ENCODE peak calls at places on chromosome 4, in ten cellular contexts. One of them, this sample, is unnamed.
A peak's percentile ranks its signal among the peaks of the same experiment; 100 is the strongest.

GRCh38 chr4:186685744-186686143 is 37.9 kb downstream of the FAT1 start:
- DNase-seq in endothelial cell of umbilical vein: no peak
- DNase-seq in astrocyte of the spinal cord: peak; percentile 90
- DNase-seq in HFF-Myc: peak; percentile 77
- DNase-seq in BE2C: no peak
- DNase-seq in foreskin fibroblast: peak; percentile 73
- DNase-seq in aorta: no peak
- DNase-seq in Panc1: peak; percentile 75
- DNase-seq in fibroblast of pulmonary artery: peak; percentile 86
- DNase-seq in body of pancreas: no peak
- DNase-seq in this sample: peak; percentile 79

GRCh38 chr4:24547979-24548378 is 36.4 kb downstream of the DHX15 start:
- DNase-seq in endothelial cell of umbilical vein: no peak
- DNase-seq in astrocyte of the spinal cord: no peak
- DNase-seq in HFF-Myc: no peak
- DNase-seq in BE2C: no peak
- DNase-seq in foreskin fibroblast: no peak
- DNase-seq in aorta: no peak
- DNase-seq in Panc1: no peak
- DNase-seq in fibroblast of pulmonary artery: no peak
- DNase-seq in body of pancreas: no peak
- DNase-seq in this sample: no peak

GRCh38 chr4:39616651-39617050 is 22.0 kb downstream of the SMIM14 start:
- DNase-seq in endothelial cell of umbilical vein: peak; percentile 84
- DNase-seq in astrocyte of the spinal cord: peak; percentile 44
- DNase-seq in HFF-Myc: no peak
- DNase-seq in BE2C: no peak
- DNase-seq in foreskin fibroblast: peak; percentile 12
- DNase-seq in aorta: no peak
- DNase-seq in Panc1: no peak
- DNase-seq in fibroblast of pulmonary artery: peak; percentile 50
- DNase-seq in body of pancreas: no peak
- DNase-seq in this sample: no peak

GRCh38 chr4:72326692-72327632 is 242.1 kb downstream of the ADAMTS3 start:
- DNase-seq in endothelial cell of umbilical vein: peak; percentile 49
- DNase-seq in astrocyte of the spinal cord: peak; percentile 61
- DNase-seq in HFF-Myc: no peak
- DNase-seq in BE2C: peak; percentile 30
- DNase-seq in foreskin fibroblast: no peak
- DNase-seq in aorta: no peak
- DNase-seq in Panc1: no peak
- DNase-seq in fibroblast of pulmonary artery: peak; percentile 66
- DNase-seq in body of pancreas: no peak
- DNase-seq in this sample: peak; percentile 64

GRCh38 chr4:78410651-78411050 is 140.9 kb upstream of the ANXA3 start:
- DNase-seq in endothelial cell of umbilical vein: no peak
- DNase-seq in astrocyte of the spinal cord: no peak
- DNase-seq in HFF-Myc: no peak
- DNase-seq in BE2C: no peak
- DNase-seq in foreskin fibroblast: no peak
- DNase-seq in aorta: no peak
- DNase-seq in Panc1: no peak
- DNase-seq in fibroblast of pulmonary artery: no peak
- DNase-seq in body of pancreas: no peak
- DNase-seq in this sample: no peak

GRCh38 chr4:30429813-30430466 is 290.2 kb upstream of the PCDH7 start:
- DNase-seq in endothelial cell of umbilical vein: peak; percentile 83
- DNase-seq in astrocyte of the spinal cord: peak; percentile 89
- DNase-seq in HFF-Myc: no peak
- DNase-seq in BE2C: no peak
- DNase-seq in foreskin fibroblast: peak; percentile 0
- DNase-seq in aorta: no peak
- DNase-seq in Panc1: no peak
- DNase-seq in fibroblast of pulmonary artery: peak; percentile 82
- DNase-seq in body of pancreas: no peak
- DNase-seq in this sample: peak; percentile 80

GRCh38 chr4:168639914-168640313 is 143.1 kb downstream of the PALLD start:
- DNase-seq in endothelial cell of umbilical vein: no peak
- DNase-seq in astrocyte of the spinal cord: no peak
- DNase-seq in HFF-Myc: no peak
- DNase-seq in BE2C: no peak
- DNase-seq in foreskin fibroblast: no peak
- DNase-seq in aorta: no peak
- DNase-seq in Panc1: no peak
- DNase-seq in fibroblast of pulmonary artery: peak; percentile 50
- DNase-seq in body of pancreas: no peak
- DNase-seq in this sample: no peak

GRCh38 chr4:183029365-183029764 is 69.7 kb upstream of the WWC2 start:
- DNase-seq in endothelial cell of umbilical vein: no peak
- DNase-seq in astrocyte of the spinal cord: no peak
- DNase-seq in HFF-Myc: no peak
- DNase-seq in BE2C: no peak
- DNase-seq in foreskin fibroblast: no peak
- DNase-seq in aorta: no peak
- DNase-seq in Panc1: no peak
- DNase-seq in fibroblast of pulmonary artery: no peak
- DNase-seq in body of pancreas: no peak
- DNase-seq in this sample: no peak

GRCh38 chr4:87974856-87975462 is 555 bp upstream of the SPP1 start:
- DNase-seq in endothelial cell of umbilical vein: no peak
- DNase-seq in astrocyte of the spinal cord: no peak
- DNase-seq in HFF-Myc: no peak
- DNase-seq in BE2C: no peak
- DNase-seq in foreskin fibroblast: no peak
- DNase-seq in aorta: no peak
- DNase-seq in Panc1: no peak
- DNase-seq in fibroblast of pulmonary artery: no peak
- DNase-seq in body of pancreas: peak; percentile 73
- DNase-seq in this sample: peak; percentile 29

GRCh38 chr4:87975466-87975865 is at the start of gene SPP1:
- DNase-seq in endothelial cell of umbilical vein: no peak
- DNase-seq in astrocyte of the spinal cord: peak; percentile 37
- DNase-seq in HFF-Myc: no peak
- DNase-seq in BE2C: peak; percentile 22
- DNase-seq in foreskin fibroblast: peak; percentile 9
- DNase-seq in aorta: no peak
- DNase-seq in Panc1: no peak
- DNase-seq in fibroblast of pulmonary artery: peak; percentile 8
- DNase-seq in body of pancreas: peak; percentile 45
- DNase-seq in this sample: no peak

GRCh38 chr4:87971866-87972265 is 3.6 kb upstream of the SPP1 start:
- DNase-seq in endothelial cell of umbilical vein: no peak
- DNase-seq in astrocyte of the spinal cord: no peak
- DNase-seq in HFF-Myc: no peak
- DNase-seq in BE2C: no peak
- DNase-seq in foreskin fibroblast: no peak
- DNase-seq in aorta: no peak
- DNase-seq in Panc1: no peak
- DNase-seq in fibroblast of pulmonary artery: no peak
- DNase-seq in body of pancreas: no peak
- DNase-seq in this sample: no peak

GRCh38 chr4:87977521-87978278 is 2.2 kb downstream of the SPP1 start:
- DNase-seq in endothelial cell of umbilical vein: no peak
- DNase-seq in astrocyte of the spinal cord: no peak
- DNase-seq in HFF-Myc: no peak
- DNase-seq in BE2C: no peak
- DNase-seq in foreskin fibroblast: no peak
- DNase-seq in aorta: no peak
- DNase-seq in Panc1: no peak
- DNase-seq in fibroblast of pulmonary artery: no peak
- DNase-seq in body of pancreas: no peak
- DNase-seq in this sample: no peak

GRCh38 chr4:87973283-87974169 is 2.0 kb upstream of the SPP1 start:
- DNase-seq in endothelial cell of umbilical vein: peak; percentile 78
- DNase-seq in astrocyte of the spinal cord: peak; percentile 89
- DNase-seq in HFF-Myc: peak; percentile 35
- DNase-seq in BE2C: peak; percentile 51
- DNase-seq in foreskin fibroblast: peak; percentile 67
- DNase-seq in aorta: no peak
- DNase-seq in Panc1: peak; percentile 18
- DNase-seq in fibroblast of pulmonary artery: peak; percentile 70
- DNase-seq in body of pancreas: peak; percentile 71
- DNase-seq in this sample: peak; percentile 80
- H3K4me3 ChIP-seq in endothelial cell of umbilical vein: no peak overlapping the region
- H3K4me3 ChIP-seq in astrocyte of the spinal cord: peak overlapping the region; percentile 17
- H3K4me3 ChIP-seq in HFF-Myc: peak overlapping the region; percentile 23
- H3K4me3 ChIP-seq in BE2C: no peak overlapping the region
- H3K4me3 ChIP-seq in foreskin fibroblast: peak overlapping the region; percentile 40
- H3K4me3 ChIP-seq in aorta: no peak overlapping the region
- H3K4me3 ChIP-seq in Panc1: no peak overlapping the region
- H3K4me3 ChIP-seq in fibroblast of pulmonary artery: no peak overlapping the region
- H3K4me3 ChIP-seq in body of pancreas: no peak overlapping the region
- H3K4me3 ChIP-seq in this sample: no peak overlapping the region

DNA sequence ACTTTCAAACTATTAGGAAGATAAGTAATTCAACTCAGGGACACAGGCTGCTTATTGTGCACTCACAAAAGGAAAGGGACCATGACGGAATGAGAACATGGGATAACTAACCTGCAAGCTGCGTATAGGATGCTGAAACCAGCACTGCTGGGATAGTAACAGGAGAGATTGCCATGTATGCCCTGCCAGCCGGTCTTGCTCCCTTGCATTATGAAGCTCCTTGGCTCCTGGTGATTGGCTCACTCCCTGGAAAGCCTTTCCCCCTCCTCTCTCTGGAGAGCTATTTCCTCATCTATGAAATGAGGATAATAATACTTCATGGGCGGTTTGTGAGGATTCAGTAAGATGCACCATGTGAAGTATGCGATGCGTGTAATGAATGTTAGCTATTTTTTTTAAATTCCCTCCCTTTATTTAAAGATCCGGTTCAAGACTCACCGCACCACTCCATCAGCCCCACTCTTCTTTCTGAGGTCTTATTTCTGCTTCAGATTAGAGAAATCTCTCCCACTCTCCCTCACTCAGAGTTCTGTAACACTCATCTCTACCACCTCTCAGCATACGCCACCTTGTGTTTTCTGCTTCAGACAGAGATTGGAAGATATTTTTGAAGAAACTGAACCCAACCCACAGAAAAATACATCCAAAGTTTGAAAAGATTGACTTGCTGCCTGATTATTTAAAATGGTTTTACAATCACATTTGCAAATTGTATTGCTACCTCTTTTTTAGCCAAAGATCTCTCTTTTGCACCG is 18.4 kb downstream of the MSMO1 start:
- DNase-seq in endothelial cell of umbilical vein: no peak
- DNase-seq in astrocyte of the spinal cord: peak; percentile 15
- DNase-seq in HFF-Myc: no peak
- DNase-seq in BE2C: no peak
- DNase-seq in foreskin fibroblast: no peak
- DNase-seq in aorta: no peak
- DNase-seq in Panc1: no peak
- DNase-seq in fibroblast of pulmonary artery: no peak
- DNase-seq in body of pancreas: no peak
- DNase-seq in this sample: no peak
- H3K4me3 ChIP-seq in endothelial cell of umbilical vein: no peak overlapping the region
- H3K4me3 ChIP-seq in astrocyte of the spinal cord: no peak overlapping the region
- H3K4me3 ChIP-seq in HFF-Myc: no peak overlapping the region
- H3K4me3 ChIP-seq in BE2C: no peak overlapping the region
- H3K4me3 ChIP-seq in foreskin fibroblast: no peak overlapping the region
- H3K4me3 ChIP-seq in aorta: no peak overlapping the region
- H3K4me3 ChIP-seq in Panc1: no peak overlapping the region
- H3K4me3 ChIP-seq in fibroblast of pulmonary artery: no peak overlapping the region
- H3K4me3 ChIP-seq in body of pancreas: no peak overlapping the region
- H3K4me3 ChIP-seq in this sample: no peak overlapping the region

DNA sequence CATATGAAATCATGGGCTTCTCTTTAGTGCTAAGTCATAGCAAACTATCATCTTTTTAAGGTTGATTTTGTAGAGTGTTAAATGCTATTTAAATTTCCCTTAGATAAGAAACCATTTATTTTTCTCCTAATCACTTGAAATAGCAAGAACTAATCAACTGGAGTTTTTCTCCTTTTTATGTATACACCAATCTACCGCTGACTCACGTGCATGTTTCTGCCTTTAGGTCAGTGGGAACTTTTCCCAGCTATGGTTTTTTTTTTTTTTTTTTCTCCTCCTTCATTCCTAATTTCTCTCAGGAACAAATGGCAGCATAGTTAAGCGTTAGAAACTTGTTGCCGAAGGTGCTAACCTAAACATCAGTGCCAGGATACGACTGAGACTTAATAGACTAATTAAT is 176.4 kb downstream of the BMPR1B start:
- DNase-seq in endothelial cell of umbilical vein: peak; percentile 49
- DNase-seq in astrocyte of the spinal cord: peak; percentile 70
- DNase-seq in HFF-Myc: no peak
- DNase-seq in BE2C: no peak
- DNase-seq in foreskin fibroblast: peak; percentile 5
- DNase-seq in aorta: no peak
- DNase-seq in Panc1: no peak
- DNase-seq in fibroblast of pulmonary artery: peak; percentile 26
- DNase-seq in body of pancreas: no peak
- DNase-seq in this sample: peak; percentile 71
- H3K4me3 ChIP-seq in endothelial cell of umbilical vein: no peak overlapping the region
- H3K4me3 ChIP-seq in astrocyte of the spinal cord: no peak overlapping the region
- H3K4me3 ChIP-seq in HFF-Myc: no peak overlapping the region
- H3K4me3 ChIP-seq in BE2C: no peak overlapping the region
- H3K4me3 ChIP-seq in foreskin fibroblast: no peak overlapping the region
- H3K4me3 ChIP-seq in aorta: peak overlapping the region; percentile 20
- H3K4me3 ChIP-seq in Panc1: no peak overlapping the region
- H3K4me3 ChIP-seq in fibroblast of pulmonary artery: no peak overlapping the region
- H3K4me3 ChIP-seq in body of pancreas: no peak overlapping the region
- H3K4me3 ChIP-seq in this sample: no peak overlapping the region

GRCh38 chr4:154491341-154491679 is 289 bp downstream of the DCHS2 start:
- DNase-seq in endothelial cell of umbilical vein: no peak
- DNase-seq in astrocyte of the spinal cord: peak; percentile 31
- DNase-seq in HFF-Myc: no peak
- DNase-seq in BE2C: peak; percentile 16
- DNase-seq in foreskin fibroblast: peak; percentile 21
- DNase-seq in aorta: no peak
- DNase-seq in Panc1: no peak
- DNase-seq in fibroblast of pulmonary artery: peak; percentile 9
- DNase-seq in body of pancreas: no peak
- DNase-seq in this sample: peak; percentile 37

GRCh38 chr4:154492288-154492687 is 689 bp upstream of the DCHS2 start:
- DNase-seq in endothelial cell of umbilical vein: no peak
- DNase-seq in astrocyte of the spinal cord: no peak
- DNase-seq in HFF-Myc: no peak
- DNase-seq in BE2C: no peak
- DNase-seq in foreskin fibroblast: no peak
- DNase-seq in aorta: no peak
- DNase-seq in Panc1: no peak
- DNase-seq in fibroblast of pulmonary artery: no peak
- DNase-seq in body of pancreas: no peak
- DNase-seq in this sample: no peak

GRCh38 chr4:154490589-154491340 is 834 bp downstream of the DCHS2 start:
- DNase-seq in endothelial cell of umbilical vein: no peak
- DNase-seq in astrocyte of the spinal cord: no peak
- DNase-seq in HFF-Myc: no peak
- DNase-seq in BE2C: peak; percentile 16
- DNase-seq in foreskin fibroblast: no peak
- DNase-seq in aorta: peak; percentile 77
- DNase-seq in Panc1: no peak
- DNase-seq in fibroblast of pulmonary artery: no peak
- DNase-seq in body of pancreas: no peak
- DNase-seq in this sample: peak; percentile 24

GRCh38 chr4:154490261-154490588 is 1.4 kb downstream of the DCHS2 start:
- DNase-seq in endothelial cell of umbilical vein: no peak
- DNase-seq in astrocyte of the spinal cord: no peak
- DNase-seq in HFF-Myc: no peak
- DNase-seq in BE2C: no peak
- DNase-seq in foreskin fibroblast: no peak
- DNase-seq in aorta: no peak
- DNase-seq in Panc1: no peak
- DNase-seq in fibroblast of pulmonary artery: no peak
- DNase-seq in body of pancreas: no peak
- DNase-seq in this sample: no peak

GRCh38 chr4:154491731-154492249 is at the start of gene DCHS2:
- DNase-seq in endothelial cell of umbilical vein: no peak
- DNase-seq in astrocyte of the spinal cord: no peak
- DNase-seq in HFF-Myc: no peak
- DNase-seq in BE2C: peak; percentile 55
- DNase-seq in foreskin fibroblast: no peak
- DNase-seq in aorta: peak; percentile 74
- DNase-seq in Panc1: no peak
- DNase-seq in fibroblast of pulmonary artery: no peak
- DNase-seq in body of pancreas: no peak
- DNase-seq in this sample: peak; percentile 23
- H3K4me3 ChIP-seq in endothelial cell of umbilical vein: no peak within 1 kb of the TSS
- H3K4me3 ChIP-seq in astrocyte of the spinal cord: peak within 1 kb of the TSS; percentile 13
- H3K4me3 ChIP-seq in HFF-Myc: no peak within 1 kb of the TSS
- H3K4me3 ChIP-seq in BE2C: peak within 1 kb of the TSS; percentile 63
- H3K4me3 ChIP-seq in foreskin fibroblast: no peak within 1 kb of the TSS
- H3K4me3 ChIP-seq in aorta: peak within 1 kb of the TSS; percentile 41
- H3K4me3 ChIP-seq in Panc1: peak within 1 kb of the TSS; percentile 43
- H3K4me3 ChIP-seq in fibroblast of pulmonary artery: no peak within 1 kb of the TSS
- H3K4me3 ChIP-seq in body of pancreas: no peak within 1 kb of the TSS
- H3K4me3 ChIP-seq in this sample: peak within 1 kb of the TSS; percentile 27

This sample was measured in epithelial cell of esophagus.